ENCODE peak calls at places on chromosomes 4 and X, in seven cellular contexts. F is pancreas; G is CD4-positive, alpha-beta T cell; I is astrocyte of the spinal cord; D is neural progenitor cell; N is CD8-positive, alpha-beta T cell; W is HepG2. C is an unnamed sample.

GRCh38 chr4:142516686-142517145 is 329.4 kb downstream of the INPP4B start:
- DNase-seq in F (no peak), G (no peak), I (peak), D (peak), N (no peak), W (no peak), C (peak)

GRCh38 chr4:5043579-5043978 is 7.7 kb upstream of the STK32B start:
- DNase-seq in F (no peak), G (no peak), I (no peak), D (no peak), N (no peak), W (no peak), C (no peak)

GRCh38 chrX:102833136-102833535 is 103.9 kb upstream of the RAB40AL start:
- DNase-seq in F (no peak), G (no peak), I (peak), D (no peak), N (no peak), W (no peak), C (no peak)

GRCh38 chr4:140049024-140049923 is 104.7 kb downstream of the MAML3 start:
- DNase-seq in F (peak), G (peak), I (peak), D (peak), N (peak), W (peak), C (no peak)

GRCh38 chr4:93384211-93384610 is 444.3 kb upstream of the ATOH1 start:
- DNase-seq in F (no peak), G (no peak), I (peak), D (no peak), N (no peak), W (no peak), C (no peak)

GRCh38 chr4:2954358-2955185 is 8.6 kb downstream of the NOP14 start:
- DNase-seq in F (peak), G (peak), I (no peak), D (peak), N (no peak), W (no peak), C (no peak)

GRCh38 chrX:28910501-28910900 is 323.3 kb downstream of the IL1RAPL1 start:
- DNase-seq in F (no peak), G (no peak), I (peak), D (no peak), N (no peak), W (no peak), C (peak)

GRCh38 chr4:85942107-85942506 is 417.7 kb downstream of the MAPK10 start:
- DNase-seq in F (no peak), G (no peak), I (no peak), D (no peak), N (no peak), W (no peak), C (no peak)

GRCh38 chr4:117740736-117741135 is 293.6 kb upstream of the NDST3 start:
- DNase-seq in F (no peak), G (no peak), I (no peak), D (no peak), N (no peak), W (no peak), C (no peak)

GRCh38 chrX:149372861-149373260 is 132.2 kb downstream of the IDS start:
- DNase-seq in F (no peak), G (no peak), I (no peak), D (no peak), N (no peak), W (no peak), C (no peak)

GRCh38 chr4:138499627-138500026 is 257.5 kb upstream of the SLC7A11 start:
- DNase-seq in F (no peak), G (no peak), I (no peak), D (no peak), N (no peak), W (no peak), C (no peak)

GRCh38 chr4:7872264-7872771 is 67.3 kb downstream of the AFAP1 start:
- DNase-seq in F (no peak), G (no peak), I (peak), D (no peak), N (no peak), W (no peak), C (no peak)

GRCh38 chrX:39888730-39889129 is 209.0 kb downstream of the BCOR start:
- DNase-seq in F (no peak), G (no peak), I (no peak), D (no peak), N (no peak), W (no peak), C (no peak)

GRCh38 chr4:185357220-185357619 is 38.5 kb downstream of the LRP2BP start:
- DNase-seq in F (no peak), G (no peak), I (no peak), D (no peak), N (no peak), W (no peak), C (no peak)

GRCh38 chr4:123495530-123495929 is 98.9 kb downstream of the SPRY1 start:
- DNase-seq in F (no peak), G (no peak), I (no peak), D (no peak), N (no peak), W (no peak), C (no peak)

GRCh38 chr4:121950680-121951569 is 935 bp downstream of the TRPC3 start:
- DNase-seq in F (peak), G (no peak), I (peak), D (peak), N (no peak), W (no peak), C (no peak)

GRCh38 chr4:120009731-120010130 is 56.9 kb downstream of the MAD2L1 start:
- DNase-seq in F (no peak), G (no peak), I (peak), D (no peak), N (no peak), W (no peak), C (no peak)

GRCh38 chrX:108139303-108139702 is 47.7 kb downstream of the ATG4A start:
- DNase-seq in F (no peak), G (no peak), I (no peak), D (no peak), N (no peak), W (no peak), C (no peak)

GRCh38 chr4:34720563-34720962 is 1523.8 kb downstream of the ARAP2 start:
- DNase-seq in F (no peak), G (no peak), I (peak), D (peak), N (no peak), W (peak), C (no peak)

GRCh38 chr4:113476800-113477199 is 284.7 kb downstream of the CAMK2D start:
- DNase-seq in F (no peak), G (no peak), I (no peak), D (no peak), N (no peak), W (no peak), C (no peak)

GRCh38 chrX:20267924-20268701 is 1.4 kb upstream of the RPS6KA3 start:
- DNase-seq in F (peak), G (no peak), I (peak), D (peak), N (no peak), W (no peak), C (no peak)

GRCh38 chr4:48944252-48944651 is 37.7 kb upstream of the OCIAD2 start:
- DNase-seq in F (no peak), G (no peak), I (peak), D (no peak), N (no peak), W (no peak), C (no peak)

GRCh38 chr4:41865306-41865980 is 69.8 kb upstream of the TMEM33 start:
- DNase-seq in F (no peak), G (no peak), I (no peak), D (peak), N (no peak), W (no peak), C (peak)

GRCh38 chr4:169024762-169025161 is 14.7 kb upstream of the CBR4 start:
- DNase-seq in F (no peak), G (no peak), I (peak), D (peak), N (no peak), W (no peak), C (no peak)

GRCh38 chr4:169314906-169315305 is 44.1 kb upstream of the SH3RF1 start:
- DNase-seq in F (peak), G (no peak), I (peak), D (no peak), N (no peak), W (peak), C (no peak)

GRCh38 chrX:104195489-104196084 is 29.3 kb downstream of the FAM199X start:
- DNase-seq in F (no peak), G (no peak), I (peak), D (peak), N (no peak), W (peak), C (no peak)

GRCh38 chrX:72461766-72462165 is 110.9 kb downstream of the HDAC8 start:
- DNase-seq in F (no peak), G (no peak), I (no peak), D (no peak), N (no peak), W (no peak), C (no peak)

GRCh38 chrX:33210156-33210555 is 1.2 kb downstream of the DMD start:
- DNase-seq in F (no peak), G (no peak), I (no peak), D (no peak), N (no peak), W (no peak), C (no peak)

GRCh38 chrX:33207056-33207455 is 4.3 kb downstream of the DMD start:
- DNase-seq in F (no peak), G (no peak), I (no peak), D (no peak), N (no peak), W (no peak), C (no peak)

DNA sequence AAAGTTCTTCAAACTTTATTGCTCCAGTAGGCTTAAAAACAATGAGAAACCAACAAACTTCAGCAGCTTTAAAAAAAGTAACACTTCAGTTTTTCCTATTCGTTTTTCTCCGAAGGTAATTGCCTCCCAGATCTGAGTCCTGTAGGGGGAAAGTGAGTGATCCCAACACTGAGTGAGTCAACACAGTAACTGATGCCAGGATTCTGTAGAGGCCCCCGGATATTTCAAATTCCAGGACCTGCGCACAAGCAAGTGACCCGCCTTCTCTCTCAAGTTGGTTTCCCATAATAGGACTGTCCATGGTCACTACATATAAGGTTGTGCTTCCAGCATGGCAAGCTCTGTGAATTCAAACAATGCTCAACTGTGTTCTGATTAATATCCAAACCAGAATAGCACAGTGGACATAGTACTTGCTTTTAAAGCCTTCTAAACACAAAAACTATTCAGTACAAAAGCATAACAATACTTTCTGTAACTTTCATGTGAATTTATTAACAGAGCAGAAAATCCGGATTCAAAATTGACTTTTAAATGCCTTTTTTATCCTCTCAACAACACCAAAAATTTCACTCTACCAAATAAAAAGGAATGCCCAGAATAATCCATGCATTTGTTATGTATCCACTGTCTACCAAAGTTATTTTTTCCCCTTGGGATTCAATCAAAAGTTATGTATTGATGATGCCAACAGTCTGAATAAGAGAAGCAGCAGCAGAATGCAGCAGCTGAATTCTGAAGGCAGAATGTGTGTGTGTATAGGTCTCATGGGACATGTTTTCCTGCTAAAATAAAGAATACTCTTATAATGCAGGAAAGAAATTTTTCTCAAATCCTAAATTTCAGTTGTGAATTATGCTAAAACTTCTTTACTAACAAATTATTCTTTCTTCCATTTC is at the start of gene DMD:
- DNase-seq in F (no peak), G (no peak), I (peak), D (peak), N (no peak), W (peak), C (peak)
- TF ChIP-seq CTCF in F (no peak), G (no peak), I (no peak), D (no peak), N (no peak), W (no peak), C (no peak)

DNA sequence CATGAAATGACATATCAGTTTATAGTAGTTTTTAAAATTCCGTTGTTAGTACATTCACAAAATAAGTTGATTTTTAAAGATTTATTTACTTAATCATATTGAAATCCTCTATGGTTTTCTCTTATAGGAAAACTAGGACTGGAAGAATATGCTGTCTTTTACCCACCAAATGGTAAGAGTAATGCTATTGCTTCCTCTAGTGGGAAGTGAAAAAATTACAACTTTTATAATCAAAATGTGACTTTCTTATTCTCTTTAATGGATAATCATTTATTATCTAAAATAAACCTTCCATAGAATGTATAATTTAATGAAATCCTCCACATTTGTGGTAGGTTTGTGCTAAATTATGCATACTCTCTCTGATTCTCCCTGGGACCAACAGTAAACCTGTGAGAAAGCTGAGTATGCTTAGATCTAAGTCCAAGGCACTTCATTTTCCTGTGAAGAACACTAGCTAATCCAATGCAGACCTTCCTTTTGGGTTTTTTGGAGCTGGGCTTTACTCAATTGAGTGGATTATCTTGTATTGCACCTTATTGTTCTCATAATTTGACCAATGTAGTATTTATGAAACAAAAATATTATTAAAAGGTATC is 136.2 kb downstream of the TBC1D19 start:
- DNase-seq in F (no peak), G (no peak), I (peak), D (no peak), N (no peak), W (no peak), C (no peak)
- TF ChIP-seq CTCF in F (peak), G (peak), I (peak), D (peak), N (peak), W (peak), C (peak)

GRCh38 chr4:87219648-87220093 is 747 bp downstream of the KLHL8 start:
- DNase-seq in F (peak), G (peak), I (no peak), D (peak), N (peak), W (peak), C (peak)
- TF ChIP-seq CTCF in F (no peak), G (no peak), I (peak), D (peak), N (no peak), W (no peak), C (peak)

DNA sequence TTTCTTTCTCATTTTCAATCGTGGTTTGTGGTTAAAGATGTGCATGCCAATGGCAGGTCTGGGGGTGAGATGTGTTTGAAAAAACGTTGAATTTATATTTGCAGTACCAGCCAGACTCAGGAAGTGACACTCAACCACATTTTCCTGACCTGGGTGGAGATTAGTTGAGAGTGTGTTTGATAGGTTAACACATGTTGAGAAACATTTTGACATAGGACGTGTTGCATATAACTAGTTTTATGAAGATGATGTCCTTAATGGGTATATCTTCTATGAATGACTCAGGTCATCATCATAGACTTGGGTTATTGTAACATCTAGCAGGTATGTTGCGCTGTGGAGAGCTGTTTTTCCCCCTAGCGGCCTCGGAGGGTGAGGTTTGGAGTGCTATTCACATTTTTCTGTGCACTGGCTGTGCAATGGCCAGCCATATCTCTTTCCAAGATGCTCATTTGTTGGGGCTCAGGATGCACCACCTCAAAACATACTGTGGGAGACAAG is 21.7 kb upstream of the CD38 start:
- DNase-seq in F (no peak), G (peak), I (peak), D (no peak), N (peak), W (peak), C (no peak)
- TF ChIP-seq CTCF in F (no peak), G (peak), I (peak), D (no peak), N (peak), W (peak), C (peak)

GRCh38 chr4:45971108-45971507 is 152.7 kb downstream of the GABRG1 start:
- DNase-seq in F (no peak), G (no peak), I (no peak), D (no peak), N (no peak), W (no peak), C (peak)
- TF ChIP-seq CTCF in F (no peak), G (no peak), I (no peak), D (no peak), N (no peak), W (no peak), C (peak)

GRCh38 chr4:126061655-126062054 is 746.9 kb downstream of the FAT4 start:
- DNase-seq in F (no peak), G (no peak), I (no peak), D (no peak), N (no peak), W (no peak), C (no peak)

GRCh38 chr4:126065016-126065415 is 750.3 kb downstream of the FAT4 start:
- DNase-seq in F (no peak), G (no peak), I (no peak), D (peak), N (no peak), W (no peak), C (no peak)
- TF ChIP-seq CTCF in F (no peak), G (no peak), I (no peak), D (no peak), N (no peak), W (no peak), C (no peak)